ENCODE peak calls at places on chromosomes 7 and 10, in ten cellular contexts. Y, M, X, J, D, P, L, H, N and Q are unnamed samples.
A peak's percentile ranks its signal among the peaks of the same experiment; 100 is the strongest.

GRCh38 chr10:109328001-109328400 is 595.3 kb downstream of the XPNPEP1 start:
- DNase-seq in H (no peak), N (no peak), M (no peak), L (no peak), J (no peak), Y (no peak), X (no peak), P (no peak), D (no peak), Q (no peak)

GRCh38 chr10:105597297-105597696 is 956.2 kb downstream of the SORCS3 start:
- DNase-seq in N (no peak), H (no peak), D (no peak), Y (no peak), X (no peak), P (no peak), M (no peak), L (no peak), J (no peak), Q (no peak)

GRCh38 chr10:2700626-2701305 is 366.6 kb upstream of the PFKP start:
- DNase-seq in L (no peak), Y (no peak), J (no peak), N (no peak), D (no peak), P (no peak), X (no peak), M (no peak), H (no peak), Q (no peak)

GRCh38 chr10:122461367-122461728 is at the start of gene HTRA1:
- DNase-seq in N (peak; percentile 68), D (peak; percentile 92), L (peak; percentile 88), P (peak; percentile 83), X (peak; percentile 89), M (peak; percentile 61), J (no peak), H (no peak), Y (peak; percentile 44), Q (no peak)

GRCh38 chr10:122407375-122408125 is 33.0 kb downstream of the PLEKHA1 start:
- DNase-seq in X (no peak), H (no peak), D (no peak), N (no peak), M (no peak), L (no peak), Y (no peak), P (no peak), J (no peak), Q (no peak)

GRCh38 chr10:873020-873419 is 58.5 kb downstream of the LARP4B start:
- DNase-seq in L (no peak), M (no peak), N (no peak), Y (no peak), J (no peak), D (no peak), X (no peak), P (no peak), H (no peak), Q (no peak)

GRCh38 chr7:144903201-144903600 is 67.3 kb upstream of the TPK1 start:
- DNase-seq in N (no peak), P (no peak), L (no peak), H (no peak), Y (no peak), M (no peak), D (no peak), J (no peak), X (no peak), Q (no peak)

GRCh38 chr10:93403152-93403551 is 79.0 kb downstream of the MYOF start:
- DNase-seq in J (no peak), M (no peak), P (no peak), N (no peak), Y (no peak), X (no peak), H (no peak), L (no peak), D (no peak), Q (no peak)

GRCh38 chr7:106367018-106367420 is 82.2 kb upstream of the NAMPT start:
- DNase-seq in X (peak; percentile 39), N (no peak), H (peak; percentile 47), L (no peak), Y (no peak), M (no peak), J (no peak), D (no peak), P (no peak), Q (no peak)

GRCh38 chr10:103855424-103855823 is at the start of gene SH3PXD2A:
- DNase-seq in D (no peak), X (peak; percentile 83), J (no peak), Y (peak; percentile 67), M (peak; percentile 67), L (peak; percentile 74), P (peak; percentile 78), N (peak; percentile 74), H (peak; percentile 54), Q (peak; percentile 66)

GRCh38 chr10:103855852-103856496 is 598 bp upstream of the SH3PXD2A start:
- DNase-seq in P (peak; percentile 21), M (no peak), Y (peak; percentile 48), J (no peak), H (no peak), N (no peak), L (no peak), X (peak; percentile 49), D (no peak), Q (no peak)

GRCh38 chr10:103853428-103854264 is 1.7 kb downstream of the SH3PXD2A start:
- DNase-seq in P (no peak), M (no peak), L (no peak), N (peak; percentile 33), D (no peak), X (no peak), H (no peak), J (no peak), Y (no peak), Q (no peak)

GRCh38 chr10:103854265-103854686 is 1.1 kb downstream of the SH3PXD2A start:
- DNase-seq in D (no peak), P (peak; percentile 66), Y (no peak), J (no peak), M (peak; percentile 33), L (peak; percentile 70), H (no peak), X (peak; percentile 65), N (peak; percentile 67), Q (no peak)

GRCh38 chr10:103854687-103855423 is 521 bp downstream of the SH3PXD2A start:
- DNase-seq in M (peak; percentile 46), Y (peak; percentile 28), L (peak; percentile 73), D (no peak), X (peak; percentile 63), N (peak; percentile 54), H (peak; percentile 46), P (peak; percentile 64), J (no peak), Q (peak; percentile 53)
- TF ChIP-seq CTCF in M (peak; percentile 39), Y (peak; percentile 47), L (no peak), D (no peak), X (peak; percentile 47), N (no peak), H (no peak), P (no peak), J (no peak), Q (no peak)

GRCh38 chr10:124612611-124613498 is 131.3 kb downstream of the FAM53B start:
- DNase-seq in P (peak; percentile 44), H (no peak), N (no peak), J (no peak), D (no peak), X (peak; percentile 83), M (no peak), L (peak; percentile 66), Y (no peak), Q (no peak)
- TF ChIP-seq CTCF in P (no peak), H (no peak), N (no peak), J (peak; percentile 15), D (no peak), X (peak; percentile 30), M (no peak), L (no peak), Y (no peak), Q (no peak)

GRCh38 chr10:70669015-70669414 is 3.3 kb upstream of the ADAMTS14 start:
- DNase-seq in Y (no peak), X (no peak), D (no peak), H (no peak), P (no peak), L (no peak), J (no peak), M (no peak), N (no peak), Q (no peak)
- TF ChIP-seq CTCF in Y (no peak), X (no peak), D (no peak), H (no peak), P (no peak), L (no peak), J (no peak), M (no peak), N (no peak), Q (no peak)

GRCh38 chr7:139109188-139109982 is at the start of gene ZC3HAV1:
- DNase-seq in M (peak; percentile 88), Y (peak; percentile 53), D (peak; percentile 95), P (peak; percentile 72), L (peak; percentile 87), H (peak; percentile 88), N (peak; percentile 84), J (peak; percentile 95), X (peak; percentile 79), Q (peak; percentile 88)
- TF ChIP-seq CTCF in M (peak; percentile 21), Y (peak; percentile 41), D (no peak), P (no peak), L (no peak), H (no peak), N (no peak), J (peak; percentile 26), X (no peak), Q (no peak)

GRCh38 chr7:107809179-107809578 is 6.2 kb upstream of the SLC26A3 start:
- DNase-seq in P (no peak), Y (no peak), H (no peak), J (no peak), X (no peak), M (no peak), N (no peak), D (no peak), L (no peak), Q (no peak)

GRCh38 chr7:107815254-107815882 is 12.3 kb upstream of the SLC26A3 start:
- DNase-seq in L (no peak), J (no peak), H (no peak), M (no peak), Y (no peak), X (no peak), P (no peak), N (no peak), D (no peak), Q (peak; percentile 27)

GRCh38 chr7:107813524-107813923 is 10.5 kb upstream of the SLC26A3 start:
- DNase-seq in D (no peak), Y (no peak), P (no peak), L (no peak), N (no peak), M (no peak), H (no peak), X (no peak), J (no peak), Q (no peak)

GRCh38 chr7:107811934-107812333 is 8.9 kb upstream of the SLC26A3 start:
- DNase-seq in Y (no peak), J (no peak), L (no peak), M (no peak), P (no peak), N (no peak), X (no peak), H (no peak), D (no peak), Q (no peak)

GRCh38 chr7:107810626-107811025 is 7.6 kb upstream of the SLC26A3 start:
- DNase-seq in Y (no peak), N (no peak), D (no peak), L (no peak), P (no peak), H (no peak), J (no peak), X (no peak), M (no peak), Q (no peak)
- TF ChIP-seq CTCF in Y (no peak), N (no peak), D (no peak), L (no peak), P (no peak), H (no peak), J (no peak), X (no peak), M (no peak), Q (no peak)

GRCh38 chr10:6065406-6065805 is 3.2 kb upstream of the IL2RA start:
- DNase-seq in D (no peak), N (no peak), J (peak; percentile 32), Y (no peak), P (no peak), H (no peak), M (no peak), X (no peak), L (no peak), Q (no peak)
- TF ChIP-seq CTCF in D (no peak), N (no peak), J (no peak), Y (no peak), P (no peak), H (no peak), M (no peak), X (no peak), L (no peak), Q (no peak)